ENCODE peak calls at places on chromosome 1, in eight cellular contexts. H, D, Q, L, S, Y, J and A are unnamed samples.
A peak's percentile ranks its signal among the peaks of the same experiment; 100 is the strongest.

GRCh38 chr1:218480137-218480536 is 135.0 kb downstream of the TGFB2 start:
- DNase-seq in L (no peak), D (no peak), S (no peak), Y (peak; percentile 58), H (no peak), J (no peak), Q (no peak), A (no peak)

GRCh38 chr1:115807723-115808122 is 33.2 kb downstream of the NHLH2 start:
- DNase-seq in S (no peak), J (no peak), L (peak; percentile 67), H (peak; percentile 83), D (no peak), Y (peak; percentile 54), Q (peak; percentile 85), A (no peak)

GRCh38 chr1:100928128-100928527 is 32.2 kb downstream of the SLC30A7 start:
- DNase-seq in H (no peak), L (no peak), Y (no peak), Q (no peak), S (no peak), J (no peak), D (no peak), A (no peak)

GRCh38 chr1:2633936-2634491 is 1.2 kb upstream of the MMEL1 start:
- DNase-seq in J (no peak), S (no peak), Y (no peak), H (no peak), L (no peak), D (peak; percentile 69), Q (no peak), A (peak; percentile 70)

GRCh38 chr1:243596441-243597183 is 253.4 kb downstream of the AKT3 start:
- DNase-seq in J (no peak), D (no peak), Y (no peak), Q (no peak), H (no peak), L (no peak), S (no peak), A (no peak)

GRCh38 chr1:24932284-24932683 is 2.2 kb upstream of the RUNX3 start:
- DNase-seq in J (no peak), Y (no peak), Q (peak; percentile 45), L (peak; percentile 61), D (peak; percentile 94), H (no peak), S (no peak), A (peak; percentile 82)

GRCh38 chr1:192904438-192904895 is 95.6 kb downstream of the RGS2 start:
- DNase-seq in Y (no peak), S (no peak), Q (peak; percentile 4), D (no peak), H (peak; percentile 87), J (no peak), L (no peak), A (peak; percentile 38)

GRCh38 chr1:205298191-205298994 is 23.2 kb downstream of the NUAK2 start:
- DNase-seq in D (no peak), Y (peak; percentile 93), L (no peak), H (peak; percentile 70), Q (peak; percentile 89), S (no peak), J (no peak), A (no peak)

DNA sequence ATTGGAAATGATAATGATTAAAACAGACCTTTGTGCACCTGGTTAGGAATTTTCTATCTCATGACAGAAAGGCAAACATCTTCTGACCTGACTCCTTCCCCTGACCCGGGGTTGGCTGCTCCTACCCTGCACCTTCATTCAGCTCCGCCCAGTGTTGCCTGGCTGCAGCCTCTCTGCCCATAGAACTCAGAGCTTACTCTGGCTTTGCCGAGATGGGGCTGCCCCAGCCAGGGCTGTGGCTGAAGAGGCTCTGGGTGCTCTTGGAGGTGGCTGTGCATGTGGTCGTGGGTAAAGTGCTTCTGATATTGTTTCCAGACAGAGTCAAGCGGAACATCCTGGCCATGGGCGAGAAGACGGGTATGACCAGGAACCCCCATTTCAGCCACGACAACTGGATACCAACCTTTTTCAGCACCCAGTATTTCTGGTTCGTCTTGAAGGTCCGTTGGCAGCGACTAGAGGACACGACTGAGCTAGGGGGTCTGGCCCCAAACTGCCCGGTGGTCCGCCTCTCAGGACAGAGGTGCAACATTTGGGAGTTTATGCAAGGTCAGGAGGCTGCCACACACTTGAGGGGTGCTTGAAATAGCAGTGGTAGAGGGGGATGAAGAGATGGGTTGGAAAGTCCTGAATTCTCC is at the start of gene DIO1:
- DNase-seq in J (no peak), L (no peak), H (no peak), Q (no peak), Y (no peak), D (no peak), S (no peak), A (no peak)
- H3K4me3 ChIP-seq in J (no peak within 1 kb of the TSS), L (no peak within 1 kb of the TSS), H (no peak within 1 kb of the TSS), Q (no peak within 1 kb of the TSS), Y (no peak within 1 kb of the TSS), D (no peak within 1 kb of the TSS), S (no peak within 1 kb of the TSS), A (no peak within 1 kb of the TSS)

GRCh38 chr1:95171270-95172245 is 54.4 kb downstream of the TLCD4 start:
- DNase-seq in Q (no peak), L (no peak), D (no peak), Y (no peak), H (no peak), S (no peak), J (no peak), A (no peak)
- H3K4me1 ChIP-seq in Q (no peaks in the 10 kb centered on the region), L (no peaks in the 10 kb centered on the region), D (no peaks in the 10 kb centered on the region), Y (peaks cover 17% of the 10 kb centered on the region), H (no peaks in the 10 kb centered on the region), S (peaks cover 9% of the 10 kb centered on the region), J (no peaks in the 10 kb centered on the region), A (peaks cover 3% of the 10 kb centered on the region)

GRCh38 chr1:83960669-83961277 is 38.2 kb downstream of the TTLL7 start:
- DNase-seq in S (no peak), Y (no peak), D (no peak), Q (no peak), J (no peak), H (no peak), L (no peak), A (no peak)
- H3K27me3 ChIP-seq in S (no peaks in the 10 kb centered on the region), Y (no peaks in the 10 kb centered on the region), D (no peaks in the 10 kb centered on the region), Q (no peaks in the 10 kb centered on the region), J (no peaks in the 10 kb centered on the region), H (no peaks in the 10 kb centered on the region), L (no peaks in the 10 kb centered on the region), A (no peaks in the 10 kb centered on the region)

DNA sequence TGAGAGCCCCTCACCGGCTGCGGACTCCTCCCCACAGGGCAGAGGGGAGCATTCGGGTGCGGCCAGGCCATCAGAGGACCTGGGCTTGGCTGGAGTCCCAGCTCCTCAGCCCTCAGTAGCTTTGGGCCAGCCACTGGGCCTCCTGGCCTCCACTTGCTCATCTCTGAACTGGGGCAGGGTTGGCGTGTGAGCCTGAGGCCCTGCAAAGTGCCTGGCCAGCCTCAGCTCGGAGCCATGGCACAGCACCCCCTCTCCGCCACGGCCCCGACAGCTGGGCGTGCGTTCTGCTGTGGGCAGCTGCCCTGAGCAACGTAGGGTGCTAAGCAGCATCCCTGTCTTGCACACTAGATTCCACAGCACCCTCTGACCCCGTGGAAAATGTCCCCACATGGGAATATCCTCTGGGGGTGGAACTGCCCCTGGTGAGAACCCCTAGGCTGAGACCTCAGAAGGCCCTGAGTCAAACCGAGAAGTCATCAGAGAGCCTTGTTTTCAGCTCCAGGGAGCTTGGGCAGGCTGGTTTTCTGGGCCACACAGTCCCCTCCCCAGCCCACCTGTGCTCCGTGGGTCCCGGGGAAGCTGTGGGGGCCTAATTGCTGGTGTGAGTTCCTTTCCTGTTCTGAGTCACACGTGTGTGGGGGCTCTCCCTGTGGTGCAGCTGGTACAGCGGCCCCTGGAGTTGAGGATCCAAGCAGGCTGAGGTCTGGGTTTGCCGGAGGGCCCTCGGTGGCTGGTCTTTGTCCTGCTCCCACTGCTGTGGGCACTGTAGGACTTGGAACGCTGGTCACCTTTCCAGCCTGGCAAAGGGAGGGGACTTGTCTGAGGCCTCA is 24.5 kb downstream of the TP73 start:
- DNase-seq in Y (no peak), S (no peak), J (no peak), L (no peak), Q (no peak), H (no peak), D (peak; percentile 76), A (peak; percentile 42)
- H3K4me3 ChIP-seq in Y (no peak overlapping the region), S (no peak overlapping the region), J (no peak overlapping the region), L (no peak overlapping the region), Q (no peak overlapping the region), H (no peak overlapping the region), D (no peak overlapping the region), A (no peak overlapping the region)